ENCODE peak calls at places on chromosomes 1 and 21, in seven cellular contexts. One of them, this sample, is unnamed. For H3K4me1, the result is how much of the 10 kb centered on the place peaks cover.

GRCh38 chr1:245266105-245266504 is 111.3 kb downstream of the KIF26B start:
- DNase-seq in PC-3: no peak
- DNase-seq in HepG2: no peak
- DNase-seq in neuronal stem cell: no peak
- DNase-seq in IMR-90: no peak
- DNase-seq in neural progenitor cell: no peak
- DNase-seq in GM23248: no peak
- DNase-seq in this sample: no peak

GRCh38 chr1:235049217-235049616 is 79.4 kb downstream of the TOMM20 start:
- DNase-seq in neural progenitor cell: no peak
- DNase-seq in PC-3: no peak
- DNase-seq in GM23248: no peak
- DNase-seq in neuronal stem cell: no peak
- DNase-seq in HepG2: no peak
- DNase-seq in IMR-90: no peak
- DNase-seq in this sample: no peak

GRCh38 chr1:35885961-35886558 is 3.1 kb downstream of the AGO1 start:
- DNase-seq in HepG2: no peak
- DNase-seq in neuronal stem cell: peak
- DNase-seq in neural progenitor cell: peak
- DNase-seq in IMR-90: no peak
- DNase-seq in PC-3: no peak
- DNase-seq in GM23248: no peak
- DNase-seq in this sample: peak

GRCh38 chr1:29236993-29237905 is 927 bp downstream of the PTPRU start:
- DNase-seq in GM23248: peak
- DNase-seq in PC-3: peak
- DNase-seq in IMR-90: peak
- DNase-seq in neuronal stem cell: no peak
- DNase-seq in neural progenitor cell: peak
- DNase-seq in HepG2: peak
- DNase-seq in this sample: peak

GRCh38 chr1:6180215-6180577 is at the start of gene CHD5:
- DNase-seq in IMR-90: no peak
- DNase-seq in neural progenitor cell: peak
- DNase-seq in HepG2: no peak
- DNase-seq in neuronal stem cell: peak
- DNase-seq in GM23248: peak
- DNase-seq in PC-3: peak
- DNase-seq in this sample: peak

GRCh38 chr1:201015551-201016091 is 7.9 kb downstream of the KIF21B start:
- DNase-seq in GM23248: no peak
- DNase-seq in neural progenitor cell: no peak
- DNase-seq in IMR-90: peak
- DNase-seq in neuronal stem cell: no peak
- DNase-seq in PC-3: no peak
- DNase-seq in HepG2: no peak
- DNase-seq in this sample: no peak

GRCh38 chr21:42219606-42220137 is 732 bp downstream of the ABCG1 start:
- DNase-seq in GM23248: peak
- DNase-seq in HepG2: no peak
- DNase-seq in PC-3: no peak
- DNase-seq in neuronal stem cell: no peak
- DNase-seq in neural progenitor cell: peak
- DNase-seq in IMR-90: peak
- DNase-seq in this sample: no peak

GRCh38 chr1:81044708-81045107 is 756.0 kb upstream of the ADGRL2 start:
- DNase-seq in HepG2: no peak
- DNase-seq in GM23248: no peak
- DNase-seq in neuronal stem cell: no peak
- DNase-seq in neural progenitor cell: no peak
- DNase-seq in IMR-90: peak
- DNase-seq in PC-3: no peak
- DNase-seq in this sample: no peak

GRCh38 chr1:63073530-63074306 is 248.6 kb upstream of the FOXD3 start:
- DNase-seq in HepG2: no peak
- DNase-seq in neuronal stem cell: peak
- DNase-seq in neural progenitor cell: peak
- DNase-seq in GM23248: peak
- DNase-seq in PC-3: no peak
- DNase-seq in IMR-90: no peak
- DNase-seq in this sample: no peak

GRCh38 chr1:21232044-21232443 is 55.3 kb upstream of the EIF4G3 start:
- DNase-seq in PC-3: peak
- DNase-seq in GM23248: peak
- DNase-seq in neural progenitor cell: peak
- DNase-seq in neuronal stem cell: peak
- DNase-seq in HepG2: peak
- DNase-seq in IMR-90: peak
- DNase-seq in this sample: peak

GRCh38 chr1:202264300-202265075 is 70.9 kb downstream of the LGR6 start:
- DNase-seq in IMR-90: no peak
- DNase-seq in PC-3: no peak
- DNase-seq in HepG2: no peak
- DNase-seq in neural progenitor cell: no peak
- DNase-seq in neuronal stem cell: no peak
- DNase-seq in GM23248: peak
- DNase-seq in this sample: no peak

GRCh38 chr1:14743368-14743767 is 144.9 kb downstream of the KAZN start:
- DNase-seq in PC-3: no peak
- DNase-seq in IMR-90: no peak
- DNase-seq in GM23248: no peak
- DNase-seq in HepG2: no peak
- DNase-seq in neuronal stem cell: no peak
- DNase-seq in neural progenitor cell: no peak
- DNase-seq in this sample: no peak

GRCh38 chr1:173453982-173454381 is 23.2 kb upstream of the PRDX6 start:
- DNase-seq in GM23248: peak
- DNase-seq in PC-3: peak
- DNase-seq in HepG2: no peak
- DNase-seq in IMR-90: peak
- DNase-seq in neuronal stem cell: no peak
- DNase-seq in neural progenitor cell: no peak
- DNase-seq in this sample: peak

GRCh38 chr1:15405106-15405850 is 4.4 kb upstream of the EFHD2 start:
- DNase-seq in neural progenitor cell: no peak
- DNase-seq in neuronal stem cell: no peak
- DNase-seq in IMR-90: no peak
- DNase-seq in GM23248: no peak
- DNase-seq in HepG2: no peak
- DNase-seq in PC-3: no peak
- DNase-seq in this sample: no peak

GRCh38 chr1:150798509-150798908 is 9.6 kb downstream of the CTSK start:
- DNase-seq in neuronal stem cell: no peak
- DNase-seq in HepG2: no peak
- DNase-seq in neural progenitor cell: peak
- DNase-seq in IMR-90: peak
- DNase-seq in PC-3: no peak
- DNase-seq in GM23248: peak
- DNase-seq in this sample: no peak

GRCh38 chr1:24003331-24003972 is 23.3 kb upstream of the SRSF10 start:
- DNase-seq in neural progenitor cell: peak
- DNase-seq in PC-3: peak
- DNase-seq in neuronal stem cell: no peak
- DNase-seq in HepG2: peak
- DNase-seq in GM23248: peak
- DNase-seq in IMR-90: peak
- DNase-seq in this sample: peak

GRCh38 chr1:214791961-214792360 is 189.0 kb downstream of the CENPF start:
- DNase-seq in GM23248: peak
- DNase-seq in IMR-90: peak
- DNase-seq in PC-3: no peak
- DNase-seq in neuronal stem cell: no peak
- DNase-seq in HepG2: no peak
- DNase-seq in neural progenitor cell: no peak
- DNase-seq in this sample: peak

GRCh38 chr1:161185732-161186311 is 8.5 kb upstream of the B4GALT3 start:
- DNase-seq in IMR-90: no peak
- DNase-seq in neural progenitor cell: no peak
- DNase-seq in PC-3: no peak
- DNase-seq in neuronal stem cell: no peak
- DNase-seq in HepG2: no peak
- DNase-seq in GM23248: no peak
- DNase-seq in this sample: no peak

GRCh38 chr1:241113557-241113956 is 243.4 kb downstream of the RGS7 start:
- DNase-seq in IMR-90: no peak
- DNase-seq in HepG2: no peak
- DNase-seq in neuronal stem cell: no peak
- DNase-seq in neural progenitor cell: no peak
- DNase-seq in GM23248: no peak
- DNase-seq in PC-3: no peak
- DNase-seq in this sample: no peak

GRCh38 chr1:113659010-113659409 is 100.3 kb downstream of the PHTF1 start:
- DNase-seq in GM23248: no peak
- DNase-seq in neural progenitor cell: no peak
- DNase-seq in neuronal stem cell: no peak
- DNase-seq in IMR-90: no peak
- DNase-seq in PC-3: peak
- DNase-seq in HepG2: no peak
- DNase-seq in this sample: no peak

GRCh38 chr1:21220815-21221214 is 44.1 kb upstream of the EIF4G3 start:
- DNase-seq in neuronal stem cell: no peak
- DNase-seq in neural progenitor cell: no peak
- DNase-seq in GM23248: peak
- DNase-seq in HepG2: no peak
- DNase-seq in PC-3: no peak
- DNase-seq in IMR-90: peak
- DNase-seq in this sample: no peak

GRCh38 chr21:8991968-8992621 is 1529.3 kb upstream of the TPTE start:
- DNase-seq in PC-3: peak
- DNase-seq in GM23248: no peak
- DNase-seq in neural progenitor cell: no peak
- DNase-seq in HepG2: no peak
- DNase-seq in IMR-90: no peak
- DNase-seq in neuronal stem cell: no peak
- DNase-seq in this sample: no peak

DNA sequence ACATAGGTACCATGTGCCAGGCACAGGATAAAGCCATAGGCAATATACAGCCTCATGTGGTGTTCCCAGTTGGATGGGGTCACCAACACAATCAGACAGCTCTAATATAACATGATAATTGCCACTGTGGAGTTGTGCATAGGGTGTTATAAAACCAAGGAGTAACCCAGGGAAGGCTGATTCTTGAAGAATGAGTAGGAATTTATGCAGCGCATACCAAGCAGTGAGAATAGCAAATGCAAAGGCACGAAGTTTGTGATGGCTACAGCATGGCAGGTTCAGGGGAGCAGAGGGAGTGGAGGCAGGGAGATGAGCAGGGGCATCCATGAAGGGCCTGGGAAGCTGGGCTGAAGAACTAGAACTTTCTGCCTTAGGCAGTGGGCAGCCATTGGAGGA is 20.4 kb upstream of the SLC2A1 start:
- DNase-seq in PC-3: no peak
- DNase-seq in neural progenitor cell: no peak
- DNase-seq in IMR-90: no peak
- DNase-seq in GM23248: no peak
- DNase-seq in neuronal stem cell: no peak
- DNase-seq in HepG2: no peak
- DNase-seq in this sample: no peak
- H3K4me1 ChIP-seq in PC-3: under half
- H3K4me1 ChIP-seq in neural progenitor cell: under half
- H3K4me1 ChIP-seq in IMR-90: under half
- H3K4me1 ChIP-seq in GM23248: under half
- H3K4me1 ChIP-seq in neuronal stem cell: under half
- H3K4me1 ChIP-seq in HepG2: under half
- H3K4me1 ChIP-seq in this sample: under half

DNA sequence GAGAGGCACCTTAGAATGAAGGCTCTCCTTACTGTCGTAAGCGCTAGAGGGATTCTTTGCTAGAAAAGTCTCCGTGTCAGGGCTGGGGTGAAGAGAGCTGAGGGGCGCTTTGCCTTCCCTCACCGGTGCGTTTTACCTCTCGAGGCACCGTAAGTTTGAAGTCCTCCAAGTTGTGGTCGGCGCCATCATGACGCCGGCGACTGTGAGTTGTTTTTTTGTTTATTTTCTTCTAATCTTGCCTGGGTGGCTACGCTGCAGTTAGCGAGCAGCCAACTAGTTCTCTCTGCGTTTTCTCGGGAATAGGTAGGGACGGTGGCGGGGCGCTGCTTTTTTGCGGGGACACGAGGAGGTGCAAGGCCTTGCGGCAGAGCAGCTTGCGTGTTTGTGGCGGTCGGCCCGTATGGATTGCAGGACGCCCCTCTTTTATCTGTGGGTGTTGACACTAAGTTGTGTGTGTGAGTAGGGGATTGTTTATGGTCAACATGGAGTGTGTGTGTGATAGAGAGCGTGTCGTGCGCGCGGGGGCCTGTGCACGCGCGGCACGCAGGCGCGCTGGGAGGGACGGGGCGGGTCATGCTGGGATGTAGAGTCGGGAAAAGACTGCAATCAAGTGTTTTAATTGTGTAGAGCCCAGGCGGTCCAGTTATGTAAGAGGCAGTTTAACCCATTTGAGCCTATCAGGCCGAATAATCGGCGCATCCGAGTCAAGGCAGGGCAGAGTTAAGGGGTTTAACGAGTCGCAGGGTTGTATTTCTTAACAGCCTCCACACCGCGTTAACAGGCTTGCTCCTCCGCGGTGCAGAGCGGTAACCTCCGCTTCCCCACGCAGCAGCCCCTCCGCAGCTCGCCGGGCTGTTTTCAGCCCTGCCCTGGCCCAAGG is 1.1 kb upstream of the NEGR1 start:
- DNase-seq in HepG2: no peak
- DNase-seq in neural progenitor cell: peak
- DNase-seq in neuronal stem cell: peak
- DNase-seq in IMR-90: peak
- DNase-seq in PC-3: peak
- DNase-seq in GM23248: peak
- DNase-seq in this sample: peak
- H3K4me3 ChIP-seq in HepG2: peak
- H3K4me3 ChIP-seq in neural progenitor cell: peak
- H3K4me3 ChIP-seq in neuronal stem cell: peak
- H3K4me3 ChIP-seq in IMR-90: peak
- H3K4me3 ChIP-seq in PC-3: peak
- H3K4me3 ChIP-seq in GM23248: peak
- H3K4me3 ChIP-seq in this sample: peak

GRCh38 chr1:66175107-66175506 is 358.8 kb upstream of the SGIP1 start:
- DNase-seq in HepG2: no peak
- DNase-seq in PC-3: no peak
- DNase-seq in IMR-90: no peak
- DNase-seq in GM23248: no peak
- DNase-seq in neuronal stem cell: no peak
- DNase-seq in neural progenitor cell: no peak
- DNase-seq in this sample: no peak
- H3K9ac ChIP-seq in HepG2: no peak
- H3K9ac ChIP-seq in PC-3: no peak
- H3K9ac ChIP-seq in IMR-90: no peak
- H3K9ac ChIP-seq in GM23248: no peak
- H3K9ac ChIP-seq in neuronal stem cell: no peak
- H3K9ac ChIP-seq in neural progenitor cell: no peak
- H3K9ac ChIP-seq in this sample: no peak

DNA sequence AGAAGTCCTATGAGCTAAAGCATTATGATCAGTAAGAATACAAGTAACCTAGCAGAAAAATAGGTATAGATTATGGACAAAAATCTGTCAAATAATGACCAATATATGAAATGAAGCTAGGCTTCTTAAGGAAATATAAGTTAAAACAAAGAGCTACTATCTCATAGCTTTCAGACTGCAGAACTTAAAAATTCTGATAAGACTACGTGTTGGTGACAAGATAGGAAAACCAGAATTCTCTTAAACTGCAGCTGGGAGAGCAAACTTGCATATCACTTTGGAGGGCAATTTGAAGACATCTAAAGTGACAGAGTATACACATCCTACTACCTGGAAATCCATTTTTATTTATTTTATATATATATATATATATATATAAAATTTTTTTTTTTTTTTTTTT is 65.6 kb downstream of the LTN1 start:
- DNase-seq in HepG2: no peak
- DNase-seq in IMR-90: no peak
- DNase-seq in neural progenitor cell: no peak
- DNase-seq in PC-3: no peak
- DNase-seq in neuronal stem cell: no peak
- DNase-seq in GM23248: no peak
- DNase-seq in this sample: no peak
- H3K4me1 ChIP-seq in HepG2: under half
- H3K4me1 ChIP-seq in IMR-90: under half
- H3K4me1 ChIP-seq in neural progenitor cell: under half
- H3K4me1 ChIP-seq in PC-3: under half
- H3K4me1 ChIP-seq in neuronal stem cell: under half
- H3K4me1 ChIP-seq in GM23248: under half
- H3K4me1 ChIP-seq in this sample: under half